ENCODE peak calls at places on chromosomes 7 and 10, in six cellular contexts. Z is NCI-H1092; J is stimulated activated CD8-positive, alpha-beta memory T cell treated with anti-CD3 and anti-CD28 coated beads, Interleukin-7, amount 100 ng/mL, for 24 hours; C is A172; L is iris pigment epithelial cell; F is astrocyte. U is an unnamed sample.

GRCh38 chr7:141220263-141220662 is 146.4 kb downstream of the TMEM178B start:
- DNase-seq in Z (peak; percentile 41), J (no peak), C (no peak), L (no peak), F (no peak), U (no peak)

GRCh38 chr7:131945313-131945831 is 388.9 kb upstream of the PODXL start:
- DNase-seq in Z (peak; percentile 64), J (no peak), C (no peak), L (peak; percentile 20), F (no peak), U (no peak)

GRCh38 chr7:39624202-39624807 is 933 bp downstream of the RALA start:
- DNase-seq in Z (peak; percentile 14), J (no peak), C (peak; percentile 44), L (no peak), F (no peak), U (no peak)

GRCh38 chr7:41437257-41438196 is 265.4 kb downstream of the INHBA start:
- DNase-seq in Z (no peak), J (no peak), C (peak; percentile 75), L (no peak), F (no peak), U (no peak)

GRCh38 chr7:103929808-103930415 is 59.5 kb downstream of the RELN start:
- DNase-seq in Z (no peak), J (no peak), C (no peak), L (no peak), F (no peak), U (no peak)

GRCh38 chr7:126790763-126791162 is 462.0 kb downstream of the GRM8 start:
- DNase-seq in Z (no peak), J (no peak), C (peak; percentile 7), L (no peak), F (no peak), U (no peak)

GRCh38 chr10:71032887-71033286 is 144.5 kb upstream of the PCBD1 start:
- DNase-seq in Z (no peak), J (no peak), C (no peak), L (no peak), F (no peak), U (no peak)

GRCh38 chr10:31940839-31941653 is 12.4 kb upstream of the ARHGAP12 start:
- DNase-seq in Z (no peak), J (no peak), C (peak; percentile 99), L (peak; percentile 97), F (peak; percentile 94), U (no peak)

GRCh38 chr10:4183761-4184261 is 398.8 kb upstream of the KLF6 start:
- DNase-seq in Z (no peak), J (no peak), C (no peak), L (peak; percentile 69), F (peak; percentile 19), U (no peak)

GRCh38 chr7:18151419-18151818 is 123.8 kb upstream of the PRPS1L1 start:
- DNase-seq in Z (no peak), J (no peak), C (peak; percentile 44), L (no peak), F (no peak), U (no peak)

GRCh38 chr10:62779487-62780248 is 24.9 kb upstream of the ADO start:
- DNase-seq in Z (no peak), J (peak; percentile 71), C (peak; percentile 54), L (peak; percentile 3), F (peak; percentile 8), U (peak; percentile 84)

GRCh38 chr10:77616766-77617165 is 20.8 kb downstream of the KCNMA1 start:
- DNase-seq in Z (no peak), J (no peak), C (no peak), L (no peak), F (no peak), U (no peak)

GRCh38 chr10:3622427-3622826 is 162.6 kb downstream of the KLF6 start:
- DNase-seq in Z (no peak), J (no peak), C (no peak), L (no peak), F (no peak), U (no peak)

GRCh38 chr10:101301111-101301731 is 52.7 kb upstream of the BTRC start:
- DNase-seq in Z (no peak), J (no peak), C (peak; percentile 67), L (peak; percentile 57), F (no peak), U (no peak)

GRCh38 chr10:129580010-129580409 is 113.0 kb downstream of the MGMT start:
- DNase-seq in Z (no peak), J (no peak), C (no peak), L (no peak), F (no peak), U (no peak)

GRCh38 chr10:132054564-132054963 is 11.2 kb upstream of the JAKMIP3 start:
- DNase-seq in Z (no peak), J (no peak), C (peak; percentile 6), L (no peak), F (no peak), U (no peak)

GRCh38 chr10:12534824-12535223 is 185.5 kb downstream of the CAMK1D start:
- DNase-seq in Z (no peak), J (no peak), C (peak; percentile 16), L (no peak), F (peak; percentile 49), U (no peak)

GRCh38 chr10:11017575-11018425 is at the start of gene CELF2:
- DNase-seq in Z (peak; percentile 5), J (peak; percentile 2), C (no peak), L (no peak), F (peak; percentile 10), U (no peak)

GRCh38 chr7:129067943-129068548 is 13.1 kb upstream of the TNPO3 start:
- DNase-seq in Z (no peak), J (no peak), C (no peak), L (no peak), F (no peak), U (no peak)

GRCh38 chr10:93281367-93281720 is 200.8 kb downstream of the MYOF start:
- DNase-seq in Z (no peak), J (no peak), C (no peak), L (no peak), F (no peak), U (no peak)